ENCODE peak calls at places on chromosomes 1 and 21, in four cellular contexts. M is NCI-H1417, D is memory B cell, O is head of caudate nucleus. N is an unnamed sample.

GRCh38 chr1:229699613-229700242 is 73.7 kb downstream of the URB2 start:
- DNase-seq in M (no peak), D (no peak), O (no peak), N (no peak)

GRCh38 chr1:46638921-46639320 is 22.3 kb upstream of the MOB3C start:
- DNase-seq in D (no peak), O (no peak), M (no peak), N (no peak)

GRCh38 chr21:19810779-19811178 is 1187.4 kb upstream of the NCAM2 start:
- DNase-seq in D (no peak), O (no peak), M (no peak), N (no peak)

GRCh38 chr1:33876970-33877680 is 13.2 kb downstream of the HMGB4 start:
- DNase-seq in D (no peak), M (no peak), O (peak), N (no peak)

GRCh38 chr1:51729824-51730284 is 113.0 kb downstream of the OSBPL9 start:
- DNase-seq in O (no peak), M (no peak), D (no peak), N (no peak)

GRCh38 chr1:104264506-104264905 is 514.8 kb downstream of the AMY1C start:
- DNase-seq in O (no peak), M (no peak), D (no peak), N (no peak)

GRCh38 chr21:14602418-14602987 is 56.4 kb upstream of the SAMSN1 start:
- DNase-seq in M (no peak), D (no peak), O (no peak), N (no peak)

GRCh38 chr1:19863804-19864203 is 18.4 kb upstream of the OTUD3 start:
- DNase-seq in D (no peak), M (no peak), O (no peak), N (no peak)

GRCh38 chr1:245180496-245180895 is 25.7 kb downstream of the KIF26B start:
- DNase-seq in O (no peak), D (no peak), M (no peak), N (no peak)

GRCh38 chr1:32816676-32817158 is 441 bp downstream of the YARS1 start:
- DNase-seq in M (no peak), D (peak), O (no peak), N (no peak)